ENCODE peak calls at places on chromosome 1, in six cellular contexts. K is activated CD4-positive, alpha-beta T cell treated with anti-CD3 and anti-CD28 coated beads for 24 hours; O is ecto neural progenitor cell; U is NCI-H1105; R is kidney tubule cell; C is Right ventricle myocardium inferior. B is an unnamed sample.
A peak's percentile ranks its signal among the peaks of the same experiment; 100 is the strongest.

GRCh38 chr1:2001773-2002411 is 1.7 kb downstream of the CFAP74 start:
- DNase-seq in R (no peak), K (no peak), U (no peak), C (peak; percentile 9), O (no peak), B (no peak)

GRCh38 chr1:246695136-246695535 is 29.1 kb upstream of the SCCPDH start:
- DNase-seq in O (no peak), R (peak; percentile 54), U (no peak), K (no peak), C (no peak), B (no peak)

GRCh38 chr1:98897046-98897445 is 107.6 kb downstream of the PLPPR5 start:
- DNase-seq in U (no peak), C (no peak), O (no peak), R (no peak), K (no peak), B (no peak)

GRCh38 chr1:43171312-43171875 is 696 bp downstream of the EBNA1BP2 start:
- DNase-seq in U (no peak), C (no peak), O (no peak), K (no peak), R (no peak), B (no peak)

GRCh38 chr1:191668525-191668924 is 489.7 kb upstream of the RGS18 start:
- DNase-seq in O (no peak), C (no peak), U (no peak), R (no peak), K (no peak), B (no peak)

GRCh38 chr1:60828944-60829343 is 253.4 kb upstream of the NFIA start:
- DNase-seq in K (no peak), O (no peak), R (no peak), U (no peak), C (no peak), B (no peak)

GRCh38 chr1:39655578-39656268 is 16.2 kb downstream of the NT5C1A start:
- DNase-seq in U (no peak), K (no peak), O (no peak), R (no peak), C (no peak), B (no peak)

GRCh38 chr1:155940993-155941844 is at the start of gene RXFP4:
- DNase-seq in U (no peak), R (peak; percentile 27), C (no peak), K (no peak), O (no peak), B (no peak)

GRCh38 chr1:3671371-3672180 is 19.3 kb downstream of the TP73 start:
- DNase-seq in U (no peak), K (no peak), C (no peak), O (no peak), R (peak; percentile 82), B (peak; percentile 12)

B was measured in Right ventricle myocardium superior.